ENCODE peak calls at places on chromosomes 12 and 14, in eight cellular contexts. S, M, D, G, L, Y, R and V are unnamed samples.

GRCh38 chr14:33617154-33617553 is 333.7 kb downstream of the EGLN3 start:
- DNase-seq in S (peak), M (peak), D (no peak), G (no peak), L (no peak), Y (no peak), R (no peak), V (peak)

GRCh38 chr14:24789277-24789832 is 155.4 kb upstream of the GZMB start:
- DNase-seq in S (no peak), M (no peak), D (no peak), G (no peak), L (no peak), Y (no peak), R (no peak), V (no peak)

GRCh38 chr12:105705235-105705634 is 374.7 kb downstream of the C12orf75 start:
- DNase-seq in S (no peak), M (no peak), D (no peak), G (no peak), L (no peak), Y (no peak), R (no peak), V (no peak)

GRCh38 chr12:69583203-69583602 is 2.1 kb upstream of the CCT2 start:
- DNase-seq in S (no peak), M (peak), D (no peak), G (no peak), L (no peak), Y (no peak), R (peak), V (no peak)

GRCh38 chr12:37565112-37565511 is 751.5 kb upstream of the ALG10B start:
- DNase-seq in S (no peak), M (no peak), D (no peak), G (no peak), L (no peak), Y (no peak), R (no peak), V (no peak)

GRCh38 chr14:76467843-76468242 is 91.9 kb downstream of the ESRRB start:
- DNase-seq in S (no peak), M (no peak), D (no peak), G (no peak), L (no peak), Y (no peak), R (no peak), V (no peak)

GRCh38 chr12:102169922-102170698 is 27.5 kb downstream of the PMCH start:
- DNase-seq in S (no peak), M (peak), D (peak), G (no peak), L (no peak), Y (no peak), R (no peak), V (peak)

GRCh38 chr14:92728781-92729364 is 19.6 kb downstream of the LGMN start:
- DNase-seq in S (peak), M (peak), D (peak), G (no peak), L (no peak), Y (no peak), R (no peak), V (peak)

GRCh38 chr12:122483969-122484368 is 16.8 kb downstream of the ZCCHC8 start:
- DNase-seq in S (no peak), M (no peak), D (no peak), G (no peak), L (no peak), Y (no peak), R (no peak), V (no peak)

GRCh38 chr14:58428011-58428807 is 690 bp downstream of the KIAA0586 start:
- DNase-seq in S (peak), M (peak), D (peak), G (no peak), L (no peak), Y (peak), R (peak), V (peak)

GRCh38 chr12:102740157-102741032 is 176.6 kb downstream of the PAH start:
- DNase-seq in S (peak), M (peak), D (no peak), G (no peak), L (no peak), Y (no peak), R (no peak), V (peak)

GRCh38 chr14:71606575-71606974 is 325.7 kb upstream of the RGS6 start:
- DNase-seq in S (no peak), M (no peak), D (no peak), G (no peak), L (no peak), Y (no peak), R (no peak), V (no peak)

GRCh38 chr14:94632305-94632590 is 20.1 kb downstream of the SERPINA3 start:
- DNase-seq in S (no peak), M (no peak), D (no peak), G (no peak), L (no peak), Y (no peak), R (no peak), V (no peak)

GRCh38 chr14:105473677-105474477 is 744 bp upstream of the CRIP2 start:
- DNase-seq in S (peak), M (peak), D (peak), G (peak), L (peak), Y (no peak), R (peak), V (peak)

GRCh38 chr12:13973981-13974380 is 7.4 kb downstream of the GRIN2B start:
- DNase-seq in S (no peak), M (no peak), D (no peak), G (no peak), L (no peak), Y (no peak), R (no peak), V (no peak)

GRCh38 chr12:15581006-15581405 is 208.2 kb downstream of the EPS8 start:
- DNase-seq in S (no peak), M (no peak), D (no peak), G (no peak), L (no peak), Y (no peak), R (no peak), V (peak)

GRCh38 chr12:103401421-103401820 is 94.3 kb downstream of the C12orf42 start:
- DNase-seq in S (no peak), M (peak), D (no peak), G (no peak), L (no peak), Y (no peak), R (peak), V (no peak)

GRCh38 chr14:104087981-104088850 is 2.7 kb downstream of the ASPG start:
- DNase-seq in S (no peak), M (no peak), D (no peak), G (no peak), L (no peak), Y (no peak), R (peak), V (no peak)

GRCh38 chr12:121793501-121793835 is at the start of gene RHOF:
- DNase-seq in S (no peak), M (no peak), D (peak), G (peak), L (no peak), Y (no peak), R (no peak), V (no peak)

GRCh38 chr14:104633276-104633861 is 28.8 kb upstream of the TMEM179 start:
- DNase-seq in S (no peak), M (no peak), D (no peak), G (no peak), L (no peak), Y (no peak), R (no peak), V (no peak)

GRCh38 chr14:50941151-50941550 is 3.1 kb downstream of the PYGL start:
- DNase-seq in S (peak), M (no peak), D (no peak), G (no peak), L (no peak), Y (no peak), R (no peak), V (no peak)